ENCODE peak calls at places on chromosomes 11 and 22, in seven cellular contexts. M, G, A, Q, H, R and C are unnamed samples.

GRCh38 chr11:32792111-32792947 is 2.1 kb downstream of the CCDC73 start:
- DNase-seq in Q (no peak), M (no peak), H (no peak), A (no peak), G (no peak), R (no peak), C (no peak)

GRCh38 chr22:42328130-42328821 is 57.8 kb upstream of the TCF20 start:
- DNase-seq in H (no peak), Q (no peak), G (no peak), R (no peak), M (no peak), A (no peak), C (no peak)

GRCh38 chr22:27238935-27239510 is 562.5 kb downstream of the MN1 start:
- DNase-seq in R (no peak), H (no peak), M (no peak), Q (no peak), G (no peak), A (peak; percentile 38), C (peak; percentile 75)

GRCh38 chr11:14374922-14375630 is 16.1 kb upstream of the RRAS2 start:
- DNase-seq in R (no peak), Q (no peak), A (no peak), G (no peak), H (no peak), M (no peak), C (no peak)

GRCh38 chr11:112810951-112811350 is 150.3 kb upstream of the NCAM1 start:
- DNase-seq in M (no peak), H (no peak), G (no peak), Q (no peak), A (no peak), R (no peak), C (no peak)

GRCh38 chr22:47149976-47150375 is 387.5 kb downstream of the TBC1D22A start:
- DNase-seq in H (no peak), G (no peak), M (no peak), R (no peak), A (no peak), Q (no peak), C (no peak)

GRCh38 chr11:8352090-8352489 is 88.4 kb upstream of the LMO1 start:
- DNase-seq in Q (no peak), G (no peak), H (no peak), R (no peak), A (no peak), M (no peak), C (no peak)

GRCh38 chr11:73072935-73073481 is 69.1 kb downstream of the FCHSD2 start:
- DNase-seq in G (no peak), R (no peak), Q (no peak), A (no peak), M (no peak), H (no peak), C (no peak)

GRCh38 chr11:32586576-32587190 is 3.1 kb downstream of the EIF3M start:
- DNase-seq in M (no peak), Q (no peak), G (no peak), H (no peak), R (no peak), A (peak; percentile 40), C (no peak)

GRCh38 chr11:46391578-46392420 is at the start of gene CHRM4:
- DNase-seq in H (no peak), G (no peak), A (peak; percentile 22), M (no peak), Q (peak; percentile 64), R (peak; percentile 18), C (no peak)

GRCh38 chr11:126606484-126606883 is 251.0 kb downstream of the ST3GAL4 start:
- DNase-seq in M (no peak), Q (no peak), A (no peak), H (no peak), R (no peak), G (no peak), C (no peak)

GRCh38 chr22:24540470-24540869 is 14.5 kb downstream of the GUCD1 start:
- DNase-seq in M (no peak), R (no peak), H (no peak), A (no peak), Q (no peak), G (no peak), C (no peak)

GRCh38 chr22:44782286-44782830 is 30.0 kb downstream of the ARHGAP8 start:
- DNase-seq in M (no peak), H (no peak), A (no peak), G (no peak), R (no peak), Q (no peak), C (no peak)

GRCh38 chr22:30186535-30186934 is 60.0 kb downstream of the LIF start:
- DNase-seq in Q (no peak), M (no peak), R (no peak), H (no peak), A (no peak), G (no peak), C (no peak)

GRCh38 chr11:43923327-43924111 is 18.9 kb upstream of the C11orf96 start:
- DNase-seq in R (peak; percentile 13), Q (no peak), M (peak; percentile 60), H (no peak), G (no peak), A (peak; percentile 80), C (no peak)

GRCh38 chr22:29798801-29799200 is 31.6 kb downstream of the UQCR10 start:
- DNase-seq in M (no peak), R (no peak), Q (no peak), G (no peak), A (no peak), H (no peak), C (no peak)

GRCh38 chr11:22044126-22044525 is 148.8 kb upstream of the ANO5 start:
- DNase-seq in Q (no peak), R (no peak), M (no peak), G (no peak), H (no peak), A (no peak), C (no peak)

GRCh38 chr11:61306221-61306620 is 11.1 kb upstream of the VWCE start:
- DNase-seq in A (no peak), Q (no peak), R (no peak), M (no peak), H (no peak), G (no peak), C (no peak)

GRCh38 chr11:88204353-88204752 is 29.1 kb upstream of the RAB38 start:
- DNase-seq in R (no peak), M (no peak), Q (no peak), A (no peak), H (no peak), G (no peak), C (no peak)

GRCh38 chr22:37996079-37996478 is 11.7 kb upstream of the SOX10 start:
- DNase-seq in G (peak; percentile 27), R (no peak), M (no peak), A (no peak), Q (no peak), H (no peak), C (no peak)

GRCh38 chr11:118643995-118644345 is 35.5 kb downstream of the TREH start:
- DNase-seq in M (no peak), G (no peak), A (no peak), Q (no peak), H (no peak), R (no peak), C (no peak)

GRCh38 chr22:46417769-46418168 is 82.3 kb downstream of the TRMU start:
- DNase-seq in G (no peak), R (no peak), A (no peak), Q (no peak), M (no peak), H (no peak), C (no peak)

GRCh38 chr11:123700774-123701173 is 40.7 kb downstream of the ZNF202 start:
- DNase-seq in A (no peak), R (no peak), M (no peak), G (no peak), Q (no peak), H (no peak), C (no peak)

GRCh38 chr11:36213050-36213840 is 76.0 kb downstream of the COMMD9 start:
- DNase-seq in R (no peak), Q (no peak), H (no peak), A (no peak), G (no peak), M (peak; percentile 53), C (no peak)